ENCODE peak calls at places on chromosomes 16 and 17, in four cellular contexts. G is activated CD8-positive, alpha-beta memory T cell treated with anti-CD3 and anti-CD28 coated beads, Interleukin-2, amount 10 ng/mL, durations not matched to agents 7 days and 5 days; R is colonic mucosa; D is CD4-positive, CD25-positive, alpha-beta regulatory T cell. M is an unnamed sample.

GRCh38 chr17:77863814-77864161 is 94.7 kb upstream of the TNRC6C start:
- DNase-seq in G (peak), R (peak), D (no peak), M (no peak)

GRCh38 chr16:29744541-29745101 is 1.2 kb downstream of the C16orf54 start:
- DNase-seq in G (no peak), R (no peak), D (no peak), M (peak)

GRCh38 chr17:77353684-77354419 is 213.1 kb downstream of the SEC14L1 start:
- DNase-seq in G (peak), R (peak), D (no peak), M (no peak)

GRCh38 chr16:84596161-84596560 is 21.7 kb downstream of the COTL1 start:
- DNase-seq in G (no peak), R (no peak), D (no peak), M (no peak)

GRCh38 chr16:74603848-74604247 is 3.1 kb downstream of the GLG1 start:
- DNase-seq in G (no peak), R (no peak), D (no peak), M (no peak)

GRCh38 chr17:68600881-68601564 is at the start of gene FAM20A:
- DNase-seq in G (no peak), R (no peak), D (no peak), M (no peak)

GRCh38 chr17:48761114-48761513 is 32.6 kb upstream of the HOXB13 start:
- DNase-seq in G (no peak), R (no peak), D (no peak), M (no peak)

GRCh38 chr16:48385272-48385953 is at the start of gene SIAH1:
- DNase-seq in G (peak), R (peak), D (peak), M (peak)

GRCh38 chr17:50087246-50087911 is 7.8 kb upstream of the PDK2 start:
- DNase-seq in G (peak), R (peak), D (peak), M (peak)

GRCh38 chr16:9154576-9155410 is 63.3 kb downstream of the HAPSTR1 start:
- DNase-seq in G (no peak), R (no peak), D (no peak), M (no peak)

GRCh38 chr17:39099686-39100293 is 51.6 kb downstream of the PLXDC1 start:
- DNase-seq in G (no peak), R (peak), D (no peak), M (no peak)

GRCh38 chr17:29572691-29573557 is 4.4 kb downstream of the TP53I13 start:
- DNase-seq in G (peak), R (peak), D (no peak), M (peak)

GRCh38 chr16:87553174-87553573 is 49.1 kb upstream of the JPH3 start:
- DNase-seq in G (no peak), R (no peak), D (no peak), M (no peak)

GRCh38 chr17:67995568-67996191 is 589 bp downstream of the C17orf58 start:
- DNase-seq in G (peak), R (peak), D (no peak), M (peak)

GRCh38 chr16:12162151-12162559 is 185.6 kb downstream of the SNX29 start:
- DNase-seq in G (no peak), R (no peak), D (no peak), M (no peak)

GRCh38 chr16:64615647-64616280 is 506.1 kb downstream of the CDH11 start:
- DNase-seq in G (no peak), R (peak), D (no peak), M (no peak)

GRCh38 chr17:59753522-59754467 is 46.3 kb downstream of the VMP1 start:
- DNase-seq in G (no peak), R (peak), D (peak), M (peak)

GRCh38 chr16:86292171-86292775 is 218.1 kb upstream of the FOXF1 start:
- DNase-seq in G (no peak), R (no peak), D (no peak), M (no peak)

GRCh38 chr17:64617125-64617780 is 44.9 kb downstream of the SMURF2 start:
- DNase-seq in G (no peak), R (no peak), D (no peak), M (no peak)

GRCh38 chr17:65564793-65565192 is 3.3 kb upstream of the AXIN2 start:
- DNase-seq in G (no peak), R (no peak), D (no peak), M (no peak)

GRCh38 chr16:6642271-6642670 is 690.4 kb upstream of the RBFOX1 start:
- DNase-seq in G (no peak), R (no peak), D (no peak), M (no peak)

GRCh38 chr17:76278952-76279741 is 14.0 kb downstream of the UBALD2 start:
- DNase-seq in G (peak), R (peak), D (peak), M (peak)

GRCh38 chr16:50671644-50672260 is 9.4 kb downstream of the SNX20 start:
- DNase-seq in G (peak), R (peak), D (peak), M (peak)

GRCh38 chr17:38602453-38602852 is 3.3 kb downstream of the SRCIN1 start:
- DNase-seq in G (no peak), R (no peak), D (no peak), M (no peak)

GRCh38 chr17:75776399-75777242 is 8.0 kb upstream of the UNK start:
- DNase-seq in G (peak), R (no peak), D (peak), M (peak)

GRCh38 chr16:2152695-2153506 is 2.7 kb upstream of the TRAF7 start:
- DNase-seq in G (no peak), R (peak), D (no peak), M (no peak)

GRCh38 chr17:35740997-35741931 is 9.8 kb downstream of the RASL10B start:
- DNase-seq in G (peak), R (no peak), D (no peak), M (peak)

GRCh38 chr17:76565728-76566612 is 19.7 kb downstream of the ST6GALNAC2 start:
- DNase-seq in G (no peak), R (no peak), D (no peak), M (no peak)

GRCh38 chr17:61461967-61462733 is 9.9 kb downstream of the TBX4 start:
- DNase-seq in G (no peak), R (no peak), D (no peak), M (no peak)

GRCh38 chr16:27768651-27769270 is 218.8 kb downstream of the KATNIP start:
- DNase-seq in G (no peak), R (no peak), D (no peak), M (no peak)

GRCh38 chr17:20116683-20117309 is 107.6 kb downstream of the SPECC1 start:
- DNase-seq in G (peak), R (peak), D (peak), M (peak)

GRCh38 chr16:711548-712320 is 3.2 kb upstream of the METRN start:
- DNase-seq in G (peak), R (peak), D (peak), M (peak)

GRCh38 chr16:31479752-31480151 is 3.2 kb upstream of the SLC5A2 start:
- DNase-seq in G (no peak), R (no peak), D (no peak), M (no peak)

GRCh38 chr17:9409026-9409425 is 166.6 kb downstream of the STX8 start:
- DNase-seq in G (no peak), R (no peak), D (no peak), M (no peak)

GRCh38 chr17:28760987-28761562 is 17.3 kb downstream of the TRAF4 start:
- DNase-seq in G (no peak), R (peak), D (no peak), M (no peak)

M was measured in activated CD8-positive, alpha-beta T cell treated with anti-CD3 and anti-CD28 coated beads, Interleukin-2, amount 10 ng/mL, durations not matched to agents 7 days and 5 days.